ENCODE peak calls at places on chromosome 10, in four cellular contexts. E is Karpas-422, A is suprapubic skin, W is Panc1. B is an unnamed sample.

GRCh38 chr10:26556756-26557640 is 118.9 kb downstream of the APBB1IP start:
- DNase-seq in E (peak; percentile 75), A (no peak), W (peak; percentile 51), B (no peak)

GRCh38 chr10:91512458-91512857 is 102.3 kb downstream of the HECTD2 start:
- DNase-seq in E (no peak), A (no peak), W (no peak), B (no peak)

GRCh38 chr10:81963606-81964005 is 88.6 kb downstream of the NRG3 start:
- DNase-seq in E (no peak), A (no peak), W (no peak), B (no peak)

GRCh38 chr10:79424221-79425073 is 21.0 kb downstream of the ZCCHC24 start:
- DNase-seq in E (no peak), A (no peak), W (no peak), B (no peak)

GRCh38 chr10:95860486-95861040 is 47.2 kb upstream of the CC2D2B start:
- DNase-seq in E (no peak), A (no peak), W (no peak), B (no peak)

GRCh38 chr10:24223341-24223740 is 14.4 kb downstream of the KIAA1217 start:
- DNase-seq in E (no peak), A (no peak), W (no peak), B (no peak)

GRCh38 chr10:53839437-53840039 is 961.5 kb downstream of the PCDH15 start:
- DNase-seq in E (peak; percentile 67), A (no peak), W (peak; percentile 20), B (no peak)

GRCh38 chr10:119246862-119247549 is 39.6 kb downstream of the GRK5 start:
- DNase-seq in E (no peak), A (no peak), W (no peak), B (no peak)

GRCh38 chr10:60943372-60944158 is 420 bp downstream of the RHOBTB1 start:
- DNase-seq in E (no peak), A (peak; percentile 81), W (no peak), B (peak; percentile 73)

GRCh38 chr10:61164458-61165160 is 220.6 kb upstream of the RHOBTB1 start:
- DNase-seq in E (no peak), A (peak; percentile 56), W (no peak), B (no peak)

DNA sequence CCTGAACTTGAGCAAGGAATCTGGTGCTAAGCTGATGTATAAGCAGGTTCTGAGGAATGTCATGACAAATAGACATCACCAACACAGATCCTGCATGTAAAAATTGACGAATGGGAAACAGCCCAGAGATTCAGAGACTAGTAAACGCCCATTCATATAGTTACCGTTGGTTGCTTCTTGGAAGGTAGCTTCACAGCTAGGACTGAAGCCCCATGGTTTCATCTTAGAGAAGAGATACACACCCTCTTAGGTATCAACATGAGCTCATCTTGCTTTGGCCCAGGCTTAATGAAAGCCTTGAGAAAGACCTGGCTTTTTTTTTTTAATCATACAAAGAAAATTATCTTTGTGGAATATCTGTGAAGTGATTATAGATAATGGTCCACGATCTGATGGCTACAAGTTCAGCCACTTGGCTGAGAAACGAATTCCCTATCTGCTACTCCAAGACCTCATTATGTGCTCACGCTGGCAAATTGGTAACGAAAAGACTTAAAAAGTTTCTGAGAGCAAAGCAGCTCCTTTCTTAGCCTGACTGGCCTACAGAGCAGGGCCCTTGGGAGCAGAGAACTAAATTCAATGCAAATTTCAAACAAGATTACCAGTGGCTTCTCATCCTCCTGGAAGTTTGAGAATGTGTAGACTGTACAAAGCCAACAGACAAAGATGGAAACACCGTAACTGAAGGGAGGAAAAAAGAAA is 181.1 kb downstream of the NRP1 start:
- DNase-seq in E (peak; percentile 71), A (no peak), W (no peak), B (no peak)
- H3K27ac ChIP-seq in E (peak overlapping the region; percentile 31), A (no peak overlapping the region), W (peak overlapping the region; percentile 71), B (no peak overlapping the region)

GRCh38 chr10:9759596-9759995 is 1258.1 kb upstream of the CELF2 start:
- DNase-seq in E (no peak), A (no peak), W (no peak), B (no peak)

GRCh38 chr10:9766762-9767161 is 1250.9 kb upstream of the CELF2 start:
- DNase-seq in E (peak; percentile 53), A (no peak), W (no peak), B (no peak)

GRCh38 chr10:9757176-9757575 is 1260.5 kb upstream of the CELF2 start:
- DNase-seq in E (no peak), A (no peak), W (no peak), B (no peak)

DNA sequence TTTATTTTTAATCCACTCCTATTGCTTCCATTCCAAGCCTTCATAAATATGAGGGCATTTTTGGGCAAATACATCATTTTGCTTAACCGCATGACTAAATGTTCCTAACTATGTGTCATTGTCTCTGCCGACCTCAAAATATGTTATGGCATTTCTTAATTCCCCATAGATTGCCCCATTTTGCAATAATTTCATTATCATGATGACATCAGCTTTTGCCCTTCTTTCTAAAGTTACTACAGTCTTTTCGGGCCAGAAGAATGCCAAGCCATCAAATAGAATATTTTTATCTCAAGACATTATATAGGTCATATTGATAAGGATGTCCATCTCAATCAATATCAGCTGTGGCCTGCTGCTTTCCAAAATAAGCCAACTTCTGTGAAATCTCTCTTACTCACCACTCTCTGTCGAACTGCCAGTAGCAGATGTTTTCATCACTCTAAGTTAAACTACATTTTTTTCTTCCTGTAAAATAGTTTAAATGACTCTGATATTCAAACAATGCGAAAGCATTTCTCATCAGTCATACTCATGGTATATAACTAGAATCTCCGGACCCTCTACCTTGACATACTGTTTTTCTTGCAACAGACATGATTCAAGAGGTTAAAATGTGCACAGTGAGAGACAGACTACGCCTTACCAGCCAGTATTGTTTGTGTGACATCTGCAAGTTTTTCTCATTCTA is 1254.6 kb upstream of the CELF2 start:
- DNase-seq in E (no peak), A (no peak), W (no peak), B (no peak)
- H3K27ac ChIP-seq in E (no peak overlapping the region), A (no peak overlapping the region), W (no peak overlapping the region), B (no peak overlapping the region)

DNA sequence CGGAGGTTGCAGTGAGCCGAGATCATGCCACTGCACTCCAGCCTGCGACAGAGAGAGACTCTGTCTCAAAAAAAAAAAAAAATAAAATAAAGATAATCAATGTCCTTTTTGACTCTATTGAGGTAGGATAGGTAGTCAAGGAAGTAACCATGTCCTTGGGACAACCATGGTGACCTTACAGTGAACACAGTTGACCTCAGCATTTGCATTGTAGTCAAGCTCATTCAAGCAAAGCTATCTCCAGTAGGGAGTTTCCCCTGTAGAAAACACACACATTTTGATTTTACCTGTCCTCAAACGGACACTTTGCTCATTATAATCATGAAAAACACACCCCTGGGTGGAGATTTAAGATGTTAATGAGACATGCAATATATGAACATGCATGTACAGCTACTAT is 171.7 kb downstream of the KIF20B start:
- DNase-seq in E (no peak), A (no peak), W (no peak), B (no peak)
- H3K27ac ChIP-seq in E (no peak overlapping the region), A (no peak overlapping the region), W (no peak overlapping the region), B (no peak overlapping the region)

DNA sequence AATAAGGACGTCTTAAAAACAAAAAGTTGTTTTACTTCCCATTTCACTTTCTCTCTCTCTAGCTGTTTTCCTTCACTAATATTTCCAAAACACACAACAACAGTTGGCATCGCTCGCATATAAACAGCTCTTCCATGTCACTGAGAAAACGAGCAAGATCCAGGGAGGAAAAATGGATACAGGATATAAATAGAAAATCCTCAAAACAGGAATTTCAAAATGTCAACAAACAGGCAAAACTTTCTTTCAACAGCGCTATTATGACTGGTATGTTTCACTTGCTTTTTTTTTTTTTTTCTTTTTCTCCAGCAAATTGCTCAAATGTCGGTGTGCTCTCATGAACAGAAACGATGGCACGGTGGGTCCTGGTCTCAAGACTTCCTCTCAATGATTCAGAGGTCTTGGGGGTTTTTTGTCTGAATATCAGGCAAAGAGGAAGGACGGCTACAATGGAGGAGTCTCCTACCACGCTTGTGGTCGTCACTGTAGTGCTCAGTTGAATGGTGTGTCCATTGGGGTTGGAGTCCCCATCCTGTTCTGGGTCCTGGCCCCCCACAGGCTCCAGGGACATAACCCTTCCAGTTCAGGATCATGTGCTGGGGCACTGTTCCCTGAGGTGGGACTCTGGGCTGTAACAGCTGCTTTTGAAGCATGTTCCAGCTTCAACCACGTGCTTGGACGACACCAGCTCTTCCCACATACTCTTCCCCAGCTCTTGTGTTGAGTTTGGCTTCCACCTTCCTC is 266.6 kb upstream of the KLF6 start:
- DNase-seq in E (no peak), A (no peak), W (no peak), B (no peak)
- H3K27ac ChIP-seq in E (no peak overlapping the region), A (peak overlapping the region; percentile 59), W (peak overlapping the region; percentile 75), B (peak overlapping the region; percentile 66)

GRCh38 chr10:69864321-69864720 is 62.6 kb downstream of the COL13A1 start:
- DNase-seq in E (no peak), A (no peak), W (peak; percentile 68), B (no peak)

GRCh38 chr10:69865450-69865849 is 63.7 kb downstream of the COL13A1 start:
- DNase-seq in E (no peak), A (no peak), W (no peak), B (no peak)

GRCh38 chr10:69866688-69867461 is 65.2 kb downstream of the COL13A1 start:
- DNase-seq in E (no peak), A (no peak), W (no peak), B (no peak)

GRCh38 chr10:69867699-69868558 is 66.2 kb downstream of the COL13A1 start:
- DNase-seq in E (no peak), A (no peak), W (no peak), B (no peak)

GRCh38 chr10:69866246-69866687 is 64.6 kb downstream of the COL13A1 start:
- DNase-seq in E (no peak), A (no peak), W (no peak), B (no peak)
- H3K27ac ChIP-seq in E (no peak overlapping the region), A (peak overlapping the region; percentile 77), W (no peak overlapping the region), B (no peak overlapping the region)

GRCh38 chr10:77920495-77920894 is 6.1 kb downstream of the DLG5 start:
- DNase-seq in E (no peak), A (no peak), W (no peak), B (no peak)

GRCh38 chr10:77925410-77925794 is 1.2 kb downstream of the DLG5 start:
- DNase-seq in E (peak; percentile 31), A (no peak), W (no peak), B (peak; percentile 28)

GRCh38 chr10:77922055-77922454 is 4.5 kb downstream of the DLG5 start:
- DNase-seq in E (no peak), A (no peak), W (no peak), B (no peak)

GRCh38 chr10:77921395-77921794 is 5.2 kb downstream of the DLG5 start:
- DNase-seq in E (no peak), A (no peak), W (no peak), B (no peak)

DNA sequence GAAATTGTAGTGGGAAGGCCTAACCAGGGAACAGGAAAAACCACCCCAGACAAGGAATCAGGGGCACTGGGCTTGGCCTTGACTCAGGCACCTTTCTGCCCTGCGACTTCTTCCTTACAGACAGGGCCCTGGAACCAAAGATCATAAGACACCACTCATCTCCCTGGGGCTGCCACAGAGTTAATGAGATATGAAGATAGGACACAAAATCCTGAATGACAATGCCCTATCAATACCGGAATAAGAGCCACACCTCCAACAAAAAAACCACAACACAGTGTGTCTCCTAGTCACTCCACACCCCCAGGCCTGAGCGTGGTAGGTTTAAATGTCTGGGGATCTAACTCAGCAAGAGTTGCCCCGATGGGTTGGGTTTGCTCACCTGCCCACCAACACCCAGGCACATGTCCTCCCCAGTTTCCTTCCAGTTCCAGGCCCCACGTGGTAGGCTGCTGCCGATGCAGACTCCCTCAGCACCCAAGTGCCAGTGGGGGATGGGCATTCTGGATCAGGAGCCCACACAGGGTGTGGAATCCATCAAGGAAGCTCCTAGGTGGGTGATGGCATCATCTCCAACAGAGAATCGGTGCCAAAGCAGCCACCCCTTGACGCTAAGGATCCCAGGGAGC is 3.9 kb downstream of the DLG5 start:
- DNase-seq in E (no peak), A (no peak), W (no peak), B (no peak)
- H3K27ac ChIP-seq in E (no peak overlapping the region), A (no peak overlapping the region), W (no peak overlapping the region), B (no peak overlapping the region)

GRCh38 chr10:36172574-36172973 is 530.5 kb upstream of the FZD8 start:
- DNase-seq in E (no peak), A (no peak), W (no peak), B (no peak)
- H3K27ac ChIP-seq in E (no peak overlapping the region), A (no peak overlapping the region), W (no peak overlapping the region), B (no peak overlapping the region)

GRCh38 chr10:1054684-1055083 is 1.5 kb upstream of the WDR37 start:
- DNase-seq in E (no peak), A (no peak), W (no peak), B (no peak)
- H3K27ac ChIP-seq in E (peak overlapping the region; percentile 83), A (peak overlapping the region; percentile 3), W (peak overlapping the region; percentile 93), B (no peak overlapping the region)

B was measured in caudate nucleus.